ENCODE peak calls at places on chromosomes 4 and X, in eight cellular contexts. C is AG10803, H is heart left ventricle, X is thoracic aorta, O is pancreas, D is breast epithelium, Q is heart right ventricle, G is HL-60. E is an unnamed sample.

GRCh38 chr4:174592256-174592984 is 70.1 kb upstream of the HPGD start:
- DNase-seq in C (no peak), H (no peak), X (no peak), O (no peak), D (no peak), Q (no peak), G (no peak), E (no peak)

GRCh38 chrX:145190801-145191389 is 56.4 kb upstream of the SPANXN1 start:
- DNase-seq in C (peak), H (no peak), X (no peak), O (no peak), D (no peak), Q (no peak), G (no peak), E (peak)

GRCh38 chr4:93203708-93204107 is 624.8 kb upstream of the ATOH1 start:
- DNase-seq in C (no peak), H (no peak), X (no peak), O (no peak), D (no peak), Q (no peak), G (no peak), E (no peak)

GRCh38 chrX:129577473-129577872 is 37.4 kb downstream of the OCRL start:
- DNase-seq in C (peak), H (no peak), X (peak), O (no peak), D (no peak), Q (no peak), G (no peak), E (peak)

GRCh38 chr4:67558493-67558892 is at the start of gene STAP1:
- DNase-seq in C (no peak), H (no peak), X (no peak), O (no peak), D (no peak), Q (no peak), G (peak), E (no peak)

GRCh38 chrX:49273181-49273727 is 3.7 kb downstream of the PPP1R3F start:
- DNase-seq in C (no peak), H (no peak), X (no peak), O (no peak), D (no peak), Q (no peak), G (no peak), E (no peak)

GRCh38 chr4:81290818-81291217 is 75.8 kb upstream of the PRKG2 start:
- DNase-seq in C (no peak), H (no peak), X (no peak), O (no peak), D (no peak), Q (no peak), G (no peak), E (no peak)

GRCh38 chr4:98599617-98600016 is 58.8 kb downstream of the TSPAN5 start:
- DNase-seq in C (no peak), H (no peak), X (no peak), O (no peak), D (no peak), Q (no peak), G (no peak), E (no peak)

GRCh38 chrX:12304261-12304660 is 166.0 kb downstream of the FRMPD4 start:
- DNase-seq in C (peak), H (no peak), X (no peak), O (no peak), D (no peak), Q (no peak), G (no peak), E (peak)

GRCh38 chr4:177726111-177726510 is 283.9 kb upstream of the AGA start:
- DNase-seq in C (no peak), H (no peak), X (no peak), O (no peak), D (no peak), Q (no peak), G (no peak), E (no peak)

GRCh38 chr4:41796545-41797210 is 48.2 kb upstream of the PHOX2B start:
- DNase-seq in C (no peak), H (no peak), X (no peak), O (no peak), D (no peak), Q (peak), G (no peak), E (no peak)

GRCh38 chr4:140603286-140603685 is 34.5 kb upstream of the UCP1 start:
- DNase-seq in C (no peak), H (no peak), X (no peak), O (no peak), D (no peak), Q (peak), G (no peak), E (no peak)

GRCh38 chr4:95361696-95361965 is 187.1 kb downstream of the UNC5C start:
- DNase-seq in C (no peak), H (no peak), X (no peak), O (no peak), D (no peak), Q (no peak), G (no peak), E (no peak)

GRCh38 chrX:129478516-129478915 is 44.8 kb downstream of the SMARCA1 start:
- DNase-seq in C (peak), H (no peak), X (no peak), O (no peak), D (no peak), Q (no peak), G (no peak), E (peak)

GRCh38 chr4:177001271-177002175 is 208.8 kb upstream of the VEGFC start:
- DNase-seq in C (peak), H (no peak), X (no peak), O (no peak), D (no peak), Q (no peak), G (no peak), E (peak)

GRCh38 chr4:184416913-184417734 is 57.2 kb downstream of the IRF2 start:
- DNase-seq in C (no peak), H (no peak), X (no peak), O (no peak), D (no peak), Q (no peak), G (no peak), E (peak)

GRCh38 chrX:65924938-65925507 is 114.9 kb downstream of the VSIG4 start:
- DNase-seq in C (no peak), H (no peak), X (no peak), O (no peak), D (no peak), Q (no peak), G (no peak), E (no peak)

GRCh38 chrX:15594371-15594770 is 6.4 kb downstream of the ACE2 start:
- DNase-seq in C (no peak), H (no peak), X (no peak), O (no peak), D (no peak), Q (no peak), G (no peak), E (no peak)
- TF ChIP-seq CTCF in C (peak), H (no peak), X (no peak), O (no peak), D (no peak), Q (no peak), G (no peak), E (peak)

DNA sequence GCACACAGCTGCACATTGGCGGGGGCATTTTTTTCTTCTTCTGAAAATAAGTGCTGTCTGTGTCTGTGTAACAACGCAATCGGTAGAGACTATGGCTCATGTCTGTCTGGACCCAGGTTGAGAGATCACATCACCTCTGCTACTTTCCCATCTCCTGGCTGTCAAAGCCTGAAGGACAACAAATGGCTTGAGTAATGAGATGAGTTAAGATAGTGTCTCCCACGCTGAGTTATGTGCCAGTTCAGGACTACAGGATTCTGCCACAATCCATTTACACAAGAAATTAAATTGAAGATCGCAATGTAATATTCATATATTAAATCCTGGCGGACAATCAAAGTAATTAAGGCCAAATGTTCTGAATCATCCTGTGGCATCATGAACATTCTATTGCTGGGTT is 16.5 kb upstream of the ARHGAP36 start:
- DNase-seq in C (no peak), H (no peak), X (no peak), O (no peak), D (no peak), Q (no peak), G (no peak), E (no peak)
- H3K4me3 ChIP-seq in C (no peak), H (no peak), X (no peak), O (no peak), D (no peak), Q (no peak), G (no peak), E (no peak)

GRCh38 chrX:155065035-155065734 is 5.8 kb downstream of the CMC4 start:
- DNase-seq in C (peak), H (no peak), X (no peak), O (no peak), D (no peak), Q (no peak), G (no peak), E (peak)
- TF ChIP-seq CTCF in C (no peak), H (no peak), X (no peak), O (no peak), D (no peak), Q (no peak), G (no peak), E (no peak)

DNA sequence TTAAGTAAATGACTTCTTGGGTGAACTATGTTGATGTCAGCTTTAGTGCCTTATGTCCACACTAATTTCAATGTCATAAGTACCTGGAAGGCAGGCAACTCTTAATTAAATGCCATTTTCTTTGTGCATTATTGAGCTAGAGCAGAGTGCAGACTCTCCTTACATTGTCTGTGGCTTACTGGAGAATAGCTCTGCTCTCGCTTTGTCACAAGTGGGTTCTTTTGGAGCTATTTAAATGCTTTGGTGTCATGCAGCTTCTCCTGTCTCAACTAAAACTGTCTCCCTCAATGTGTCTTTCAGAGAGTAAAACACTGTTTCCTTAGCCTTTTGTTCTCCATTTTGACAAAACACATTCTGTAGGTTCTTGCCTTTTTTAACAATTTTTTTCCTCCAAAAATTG is 411.6 kb downstream of the STIM2 start:
- DNase-seq in C (no peak), H (no peak), X (no peak), O (no peak), D (no peak), Q (no peak), G (no peak), E (no peak)
- H3K4me3 ChIP-seq in C (no peak), H (no peak), X (no peak), O (no peak), D (no peak), Q (no peak), G (no peak), E (no peak)

GRCh38 chr4:7854211-7854610 is 85.5 kb downstream of the AFAP1 start:
- DNase-seq in C (no peak), H (no peak), X (no peak), O (no peak), D (no peak), Q (no peak), G (no peak), E (no peak)

GRCh38 chr4:7853271-7853670 is 86.4 kb downstream of the AFAP1 start:
- DNase-seq in C (no peak), H (no peak), X (no peak), O (no peak), D (no peak), Q (no peak), G (no peak), E (no peak)

GRCh38 chr4:7852568-7853185 is 87.0 kb downstream of the AFAP1 start:
- DNase-seq in C (no peak), H (no peak), X (no peak), O (no peak), D (peak), Q (no peak), G (no peak), E (no peak)

GRCh38 chr4:7847206-7847605 is 92.5 kb downstream of the AFAP1 start:
- DNase-seq in C (no peak), H (no peak), X (no peak), O (no peak), D (no peak), Q (no peak), G (no peak), E (no peak)

DNA sequence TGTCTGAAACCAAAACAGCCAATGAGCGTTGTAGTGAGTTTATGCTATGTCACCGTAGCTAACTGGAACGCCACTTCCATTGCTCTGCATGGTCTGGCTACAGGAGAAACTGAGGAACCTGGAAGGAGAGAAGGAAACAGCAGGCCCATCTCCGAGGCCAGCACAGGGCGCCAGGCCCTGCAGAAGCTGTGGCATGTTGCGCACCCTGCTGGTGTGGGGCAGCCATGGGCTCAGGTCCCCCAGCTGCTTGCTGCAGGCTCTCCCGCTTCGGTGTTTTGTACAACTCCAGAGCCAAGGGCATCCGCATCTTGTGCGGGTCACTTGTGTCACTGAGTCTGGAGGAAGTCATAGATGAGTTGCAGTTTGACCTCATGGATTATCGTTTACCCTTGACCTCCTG is 89.2 kb downstream of the AFAP1 start:
- DNase-seq in C (no peak), H (no peak), X (no peak), O (no peak), D (no peak), Q (no peak), G (no peak), E (no peak)
- TF ChIP-seq CTCF in C (no peak), H (no peak), X (no peak), O (no peak), D (no peak), Q (no peak), G (no peak), E (no peak)

GRCh38 chr4:153448003-153448731 is 18.0 kb upstream of the TMEM131L start:
- DNase-seq in C (peak), H (no peak), X (no peak), O (no peak), D (no peak), Q (no peak), G (no peak), E (peak)
- H3K4me3 ChIP-seq in C (peak), H (no peak), X (peak), O (no peak), D (no peak), Q (peak), G (no peak), E (no peak)

GRCh38 chrX:76420237-76420636 is 7.3 kb upstream of the MAGEE1 start:
- DNase-seq in C (no peak), H (no peak), X (no peak), O (no peak), D (no peak), Q (no peak), G (no peak), E (no peak)
- TF ChIP-seq CTCF in C (peak), H (no peak), X (no peak), O (no peak), D (no peak), Q (no peak), G (no peak), E (peak)

DNA sequence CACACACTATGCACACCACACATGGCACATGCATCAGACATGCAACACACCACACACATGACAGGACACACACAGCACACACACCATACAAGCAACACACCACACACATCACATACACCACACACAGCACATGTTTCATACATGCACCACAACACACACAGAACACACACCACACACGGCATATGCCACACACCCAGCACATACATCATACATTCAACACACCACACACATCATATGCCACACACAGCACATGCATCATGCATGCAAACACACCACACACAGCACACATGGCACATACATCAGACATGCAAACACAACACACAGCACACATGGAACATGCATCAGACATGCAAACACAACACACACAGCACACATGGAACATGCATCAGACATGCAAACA is 80.7 kb upstream of the LRPAP1 start:
- DNase-seq in C (no peak), H (no peak), X (no peak), O (no peak), D (no peak), Q (no peak), G (no peak), E (no peak)
- H3K4me3 ChIP-seq in C (no peak), H (no peak), X (no peak), O (no peak), D (no peak), Q (no peak), G (no peak), E (no peak)

DNA sequence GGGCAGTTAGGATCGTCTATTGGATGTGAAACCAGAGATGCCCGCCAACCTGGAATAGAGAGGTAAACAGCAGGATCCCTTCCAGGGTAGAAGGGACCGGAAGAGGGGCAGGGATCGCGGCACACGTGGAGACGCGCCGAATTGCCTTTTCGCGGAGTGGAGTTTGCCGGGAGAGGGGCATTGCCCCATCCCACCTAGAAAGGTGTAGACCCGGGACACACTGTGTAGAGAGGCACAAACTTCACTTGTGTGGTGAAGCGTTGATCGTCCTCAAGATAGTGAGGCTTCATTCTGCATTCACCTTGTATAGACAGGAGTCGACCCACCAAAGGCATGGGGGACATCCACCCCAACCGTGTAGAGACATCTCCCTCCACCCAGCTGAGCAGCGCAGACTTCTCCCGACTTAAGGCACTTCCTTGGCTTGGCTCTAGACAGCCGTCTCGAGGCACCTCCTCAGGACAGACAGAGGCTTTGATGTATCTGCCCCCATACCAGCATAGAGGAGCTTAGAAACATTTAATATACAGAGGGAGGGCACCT is 410 bp downstream of the GNL3L start:
- DNase-seq in C (peak), H (no peak), X (no peak), O (no peak), D (no peak), Q (no peak), G (no peak), E (no peak)
- TF ChIP-seq CTCF in C (no peak), H (no peak), X (no peak), O (no peak), D (no peak), Q (no peak), G (no peak), E (no peak)